ENCODE peak calls at places on chromosome 5, in seven cellular contexts. E is esophagus squamous epithelium, Y is dermis blood vessel endothelial cell, K is neural progenitor cell, U is NAMALWA, H is AG08396, D is non-pigmented ciliary epithelial cell. R is an unnamed sample.

GRCh38 chr5:98099448-98100105 is 673.9 kb upstream of the RGMB start:
- DNase-seq in K (no peak), D (no peak), E (no peak), H (no peak), Y (peak; percentile 47), U (no peak), R (no peak)

GRCh38 chr5:115267617-115268016 is 4.9 kb upstream of the PGGT1B start:
- DNase-seq in H (peak; percentile 60), Y (no peak), K (no peak), E (no peak), U (no peak), D (no peak), R (no peak)

GRCh38 chr5:1101991-1102713 is 9.7 kb downstream of the SLC12A7 start:
- DNase-seq in E (no peak), K (peak; percentile 94), D (no peak), Y (peak; percentile 62), U (no peak), H (no peak), R (no peak)

GRCh38 chr5:178227138-178227659 is 5.4 kb downstream of the PHYKPL start:
- DNase-seq in Y (peak; percentile 37), E (no peak), D (peak; percentile 67), H (no peak), K (no peak), U (no peak), R (no peak)

GRCh38 chr5:173668245-173668800 is 51.9 kb upstream of the BOD1 start:
- DNase-seq in U (no peak), H (no peak), D (no peak), K (no peak), E (no peak), Y (no peak), R (no peak)

GRCh38 chr5:160382361-160382760 is 11.9 kb upstream of the C1QTNF2 start:
- DNase-seq in E (no peak), H (no peak), U (no peak), K (no peak), D (no peak), Y (no peak), R (no peak)

GRCh38 chr5:139863361-139863760 is 67.8 kb downstream of the PSD2 start:
- DNase-seq in E (no peak), U (no peak), K (no peak), Y (no peak), D (no peak), H (peak; percentile 58), R (no peak)

GRCh38 chr5:134523543-134524136 is 1.8 kb upstream of the JADE2 start:
- DNase-seq in K (no peak), Y (no peak), E (no peak), D (no peak), H (no peak), U (no peak), R (no peak)

GRCh38 chr5:95960802-95961616 is 642 bp downstream of the ELL2 start:
- DNase-seq in K (peak; percentile 90), E (peak; percentile 60), U (peak; percentile 83), D (no peak), Y (peak; percentile 89), H (peak; percentile 85), R (peak; percentile 90)

GRCh38 chr5:149257875-149258705 is 13.6 kb upstream of the AFAP1L1 start:
- DNase-seq in D (peak; percentile 61), E (no peak), H (peak; percentile 56), Y (no peak), U (no peak), K (no peak), R (no peak)

GRCh38 chr5:66992547-66992946 is 204.1 kb downstream of the CD180 start:
- DNase-seq in Y (no peak), K (no peak), H (no peak), E (no peak), D (no peak), U (no peak), R (no peak)

GRCh38 chr5:141182248-141182647 is at the start of gene PCDHB16:
- DNase-seq in Y (peak; percentile 54), H (peak; percentile 74), U (peak; percentile 45), D (no peak), E (no peak), K (peak; percentile 79), R (peak; percentile 2)

GRCh38 chr5:146223179-146223578 is 19.8 kb downstream of the RBM27 start:
- DNase-seq in D (no peak), K (no peak), H (no peak), Y (no peak), U (no peak), E (no peak), R (no peak)

GRCh38 chr5:116750626-116751188 is 176.1 kb upstream of the SEMA6A start:
- DNase-seq in H (no peak), K (no peak), Y (no peak), U (no peak), D (no peak), E (no peak), R (no peak)

GRCh38 chr5:37533851-37534250 is 154.7 kb downstream of the WDR70 start:
- DNase-seq in Y (no peak), U (no peak), E (no peak), K (no peak), D (peak; percentile 43), H (no peak), R (no peak)

GRCh38 chr5:170757669-170758068 is 25.9 kb upstream of the GABRP start:
- DNase-seq in Y (no peak), E (no peak), K (no peak), U (no peak), D (no peak), H (no peak), R (no peak)

GRCh38 chr5:9878196-9878595 is 248.0 kb upstream of the TAS2R1 start:
- DNase-seq in Y (no peak), U (no peak), E (no peak), K (no peak), D (no peak), H (no peak), R (no peak)

GRCh38 chr5:59189482-59189881 is 606.6 kb downstream of the RAB3C start:
- DNase-seq in D (no peak), H (no peak), U (no peak), E (no peak), Y (no peak), K (no peak), R (no peak)

GRCh38 chr5:179416906-179417470 is 71.7 kb upstream of the ADAMTS2 start:
- DNase-seq in U (no peak), D (no peak), Y (no peak), K (no peak), H (no peak), E (no peak), R (no peak)

GRCh38 chr5:176737001-176737745 is 73.2 kb upstream of the UNC5A start:
- DNase-seq in D (no peak), E (no peak), U (no peak), H (no peak), Y (no peak), K (no peak), R (no peak)

GRCh38 chr5:116559673-116560164 is 14.9 kb downstream of the SEMA6A start:
- DNase-seq in H (no peak), U (no peak), Y (no peak), K (no peak), D (no peak), E (no peak), R (no peak)

R was measured in GM12865.